ENCODE peak calls at places on chromosomes 7 and 10, in five cellular contexts. C is GM12864, J is GM12878, B is uterus, X is Calu3. V is an unnamed sample.

GRCh38 chr10:31061941-31062340 is 30.3 kb upstream of the ZNF438 start:
- DNase-seq in C (no peak), J (no peak), B (no peak), X (no peak), V (no peak)

GRCh38 chr10:25398680-25399079 is 223.9 kb downstream of the GPR158 start:
- DNase-seq in C (no peak), J (no peak), B (no peak), X (no peak), V (no peak)

GRCh38 chr10:70323697-70324340 is 40.0 kb upstream of the NPFFR1 start:
- DNase-seq in C (no peak), J (no peak), B (no peak), X (no peak), V (no peak)

GRCh38 chr7:96952974-96953391 is 52.4 kb upstream of the DLX6 start:
- DNase-seq in C (no peak), J (no peak), B (no peak), X (no peak), V (no peak)

GRCh38 chr10:73655990-73656298 is at the start of gene SYNPO2L:
- DNase-seq in C (no peak), J (no peak), B (no peak), X (no peak), V (no peak)

GRCh38 chr10:67115972-67116371 is 190.1 kb downstream of the LRRTM3 start:
- DNase-seq in C (no peak), J (no peak), B (no peak), X (peak), V (no peak)

GRCh38 chr7:92608380-92609322 is 18.5 kb upstream of the FAM133B start:
- DNase-seq in C (no peak), J (no peak), B (peak), X (no peak), V (no peak)

GRCh38 chr7:133645870-133646492 is 393.1 kb downstream of the EXOC4 start:
- DNase-seq in C (no peak), J (no peak), B (no peak), X (no peak), V (peak)

GRCh38 chr7:55019691-55020480 is 1.1 kb downstream of the EGFR start:
- DNase-seq in C (no peak), J (no peak), B (peak), X (peak), V (no peak)

GRCh38 chr10:124298891-124299290 is 119.8 kb downstream of the OAT start:
- DNase-seq in C (no peak), J (no peak), B (no peak), X (no peak), V (no peak)

GRCh38 chr7:51256244-51256781 is 60.3 kb downstream of the COBL start:
- DNase-seq in C (no peak), J (no peak), B (no peak), X (peak), V (no peak)

GRCh38 chr7:46534593-46535271 is 613.7 kb upstream of the IGFBP3 start:
- DNase-seq in C (no peak), J (no peak), B (no peak), X (no peak), V (no peak)

GRCh38 chr7:151586531-151587270 is 67.0 kb upstream of the RHEB start:
- DNase-seq in C (no peak), J (no peak), B (no peak), X (no peak), V (no peak)

GRCh38 chr10:113007343-113007771 is 57.3 kb downstream of the TCF7L2 start:
- DNase-seq in C (no peak), J (no peak), B (no peak), X (no peak), V (no peak)

GRCh38 chr7:80770061-80770460 is 131.6 kb downstream of the CD36 start:
- DNase-seq in C (no peak), J (no peak), B (no peak), X (no peak), V (peak)

GRCh38 chr7:134789967-134790685 is 10.7 kb downstream of the CALD1 start:
- DNase-seq in C (no peak), J (no peak), B (peak), X (no peak), V (no peak)

GRCh38 chr10:72334832-72335393 is 19.8 kb downstream of the DNAJB12 start:
- DNase-seq in C (peak), J (peak), B (peak), X (peak), V (no peak)

GRCh38 chr7:106770191-106770590 is 94.9 kb upstream of the PIK3CG start:
- DNase-seq in C (no peak), J (no peak), B (no peak), X (no peak), V (no peak)

GRCh38 chr10:114103286-114103685 is 59.6 kb downstream of the ADRB1 start:
- DNase-seq in C (no peak), J (peak), B (no peak), X (no peak), V (peak)

GRCh38 chr7:128121731-128122576 is 90.7 kb upstream of the LRRC4 start:
- DNase-seq in C (no peak), J (no peak), B (no peak), X (no peak), V (no peak)

GRCh38 chr7:158614695-158615094 is 27.1 kb upstream of the PTPRN2 start:
- DNase-seq in C (no peak), J (no peak), B (no peak), X (no peak), V (no peak)

GRCh38 chr7:29748286-29749099 is 57.8 kb upstream of the WIPF3 start:
- DNase-seq in C (no peak), J (no peak), B (no peak), X (peak), V (peak)

GRCh38 chr10:42979730-42980467 is 97.0 kb upstream of the RET start:
- DNase-seq in C (no peak), J (no peak), B (peak), X (no peak), V (no peak)

GRCh38 chr7:148835854-148836253 is 48.2 kb downstream of the EZH2 start:
- DNase-seq in C (no peak), J (no peak), B (no peak), X (no peak), V (no peak)

GRCh38 chr7:53059591-53059990 is 24.2 kb downstream of the POM121L12 start:
- DNase-seq in C (no peak), J (no peak), B (no peak), X (no peak), V (no peak)

GRCh38 chr7:147937428-147937827 is 653.1 kb upstream of the C7orf33 start:
- DNase-seq in C (no peak), J (no peak), B (no peak), X (no peak), V (no peak)

GRCh38 chr7:135758531-135758932 is 9.9 kb upstream of the FAM180A start:
- DNase-seq in C (no peak), J (no peak), B (no peak), X (no peak), V (no peak)

DNA sequence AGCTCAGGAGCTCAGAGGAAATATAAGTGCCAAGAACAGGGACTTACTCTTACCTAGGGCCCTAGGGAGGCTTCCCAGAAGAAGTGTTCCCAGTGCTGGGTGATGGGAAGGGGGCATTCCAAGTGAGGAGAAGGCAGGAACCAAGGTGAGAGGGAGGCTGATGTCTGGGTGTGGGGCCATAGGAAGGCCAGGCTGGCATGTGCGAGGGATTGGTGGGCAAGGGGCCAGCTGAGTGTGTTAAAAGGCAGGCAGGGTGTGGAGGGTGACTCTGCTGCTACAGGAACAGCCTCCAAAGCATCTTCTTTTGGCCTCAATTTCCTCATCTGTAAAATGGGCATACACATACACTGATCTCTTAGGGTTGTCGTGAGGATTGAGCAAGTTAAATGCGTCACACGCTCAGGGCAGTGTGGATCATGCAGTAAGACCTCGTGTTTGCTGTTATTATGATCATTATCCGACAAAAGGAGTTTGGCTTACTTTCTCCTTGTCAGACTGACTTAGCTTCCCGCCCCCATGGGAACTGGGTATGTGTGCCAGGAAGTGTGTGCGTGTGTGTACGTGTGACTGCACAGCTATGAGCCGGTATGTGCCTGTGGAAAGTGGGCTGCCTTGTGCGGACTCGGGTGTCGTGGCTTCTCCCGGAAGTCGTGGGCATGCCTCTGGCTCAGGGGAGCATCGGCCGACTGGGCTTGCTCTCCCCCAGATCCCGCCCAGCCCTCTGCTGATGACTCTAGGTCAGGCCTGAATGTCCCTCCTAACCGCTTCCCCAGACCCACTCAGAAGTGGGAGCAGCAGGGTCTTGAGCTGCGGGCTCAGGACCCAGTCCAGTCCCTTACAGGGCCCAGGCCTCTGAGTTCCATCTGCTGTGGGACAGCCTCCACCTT is 59.6 kb downstream of the NEURL1 start:
- DNase-seq in C (no peak), J (no peak), B (peak), X (no peak), V (no peak)
- TF ChIP-seq CTCF in C (no peak), J (no peak), B (no peak), X (no peak), V (no peak)

GRCh38 chr10:111756541-111757061 is 427.0 kb downstream of the GPAM start:
- DNase-seq in C (peak), J (no peak), B (peak), X (peak), V (peak)

GRCh38 chr10:111758593-111758992 is 425.0 kb downstream of the GPAM start:
- DNase-seq in C (no peak), J (no peak), B (no peak), X (no peak), V (no peak)

GRCh38 chr10:111765216-111765615 is 418.3 kb downstream of the GPAM start:
- DNase-seq in C (no peak), J (no peak), B (no peak), X (no peak), V (no peak)

GRCh38 chr10:111766464-111766863 is 417.1 kb downstream of the GPAM start:
- DNase-seq in C (no peak), J (no peak), B (no peak), X (no peak), V (no peak)

DNA sequence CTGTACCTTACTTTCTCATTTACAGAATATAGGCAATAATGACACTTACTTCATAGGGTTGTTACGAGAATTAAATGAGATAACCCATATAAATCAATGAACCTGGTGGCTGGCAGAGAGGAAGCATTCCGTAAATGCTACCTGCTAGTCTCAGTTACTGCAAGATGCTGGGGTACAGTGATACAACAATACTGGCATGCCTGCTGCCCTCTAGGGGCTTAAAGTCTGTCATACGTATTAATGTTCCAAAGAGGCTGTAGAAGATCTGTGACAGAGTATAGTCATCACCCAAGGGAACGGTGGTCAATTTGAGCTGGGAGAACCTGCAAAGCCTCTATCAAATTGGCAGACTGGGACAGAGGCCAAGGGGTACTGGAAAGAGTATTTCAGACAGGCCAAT is 421.5 kb downstream of the GPAM start:
- DNase-seq in C (no peak), J (no peak), B (no peak), X (no peak), V (no peak)
- TF ChIP-seq CTCF in C (no peak), J (no peak), B (no peak), X (no peak), V (peak)

DNA sequence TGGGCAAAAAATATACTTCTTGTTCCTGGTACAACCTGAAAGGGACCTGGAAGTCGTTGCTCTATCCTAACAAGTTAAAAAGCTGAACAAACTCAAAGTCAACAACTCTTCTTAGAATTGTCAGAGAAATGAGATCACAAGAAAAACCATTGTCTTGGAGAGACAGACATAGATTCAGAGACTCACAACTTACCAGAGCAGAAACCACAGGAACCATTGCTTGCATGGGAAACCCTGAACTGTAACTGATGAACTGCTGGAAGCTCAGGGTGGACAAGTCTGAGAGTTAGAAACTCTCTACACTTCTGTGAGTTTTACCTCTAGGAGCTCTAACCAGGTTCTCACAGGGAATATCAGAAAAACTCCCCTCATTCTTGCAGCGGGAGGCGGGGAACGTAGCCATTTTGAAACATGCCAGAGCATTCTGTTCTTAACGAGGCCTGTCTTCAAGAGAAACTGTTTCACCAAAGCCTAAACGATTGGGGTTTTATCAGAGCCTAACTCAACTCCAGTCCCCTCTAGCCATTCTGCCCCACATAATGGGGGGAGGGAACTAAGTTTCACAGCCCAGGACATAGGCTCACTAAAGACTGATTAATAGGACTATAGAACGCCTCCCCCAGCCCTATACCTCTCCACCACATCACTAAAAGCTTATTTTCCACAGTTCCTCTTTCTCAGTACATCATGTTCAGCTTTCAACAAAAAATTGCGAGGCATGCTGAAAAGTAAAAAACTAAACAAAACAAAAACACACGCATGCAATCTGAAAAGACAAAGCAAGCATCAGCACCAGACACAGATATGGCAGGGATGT is 12.0 kb upstream of the GSDME start:
- DNase-seq in C (no peak), J (no peak), B (no peak), X (no peak), V (no peak)
- TF ChIP-seq CTCF in C (no peak), J (no peak), B (no peak), X (no peak), V (no peak)

DNA sequence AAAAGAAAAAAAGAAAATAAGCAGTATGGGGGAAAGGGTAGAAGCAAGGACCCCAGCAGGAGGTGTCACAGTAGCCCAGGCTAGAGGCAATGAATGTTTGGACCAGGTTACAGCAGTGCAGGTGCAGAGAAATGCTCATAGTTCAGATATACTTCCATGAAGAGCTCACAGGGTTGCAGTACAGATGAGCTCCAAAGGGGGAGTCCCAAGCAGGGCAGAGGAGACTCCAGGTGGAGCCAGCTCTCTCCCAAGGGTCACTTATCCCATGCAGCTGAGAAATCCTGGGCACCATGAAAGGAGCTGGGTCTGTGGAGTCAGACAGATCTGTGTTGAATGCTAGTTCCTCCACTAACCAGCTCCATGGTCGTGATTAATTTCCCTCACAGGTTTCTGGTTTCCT is 174.9 kb downstream of the C7orf25 start:
- DNase-seq in C (no peak), J (no peak), B (no peak), X (no peak), V (no peak)
- TF ChIP-seq CTCF in C (no peak), J (no peak), B (no peak), X (no peak), V (no peak)

GRCh38 chr10:99881371-99881770 is 98.9 kb downstream of the ABCC2 start:
- DNase-seq in C (no peak), J (no peak), B (no peak), X (no peak), V (no peak)
- TF ChIP-seq CTCF in C (no peak), J (no peak), B (no peak), X (no peak), V (no peak)

GRCh38 chr10:130869179-130869841 is 442.2 kb downstream of the TCERG1L start:
- DNase-seq in C (no peak), J (no peak), B (no peak), X (no peak), V (no peak)
- TF ChIP-seq CTCF in C (no peak), J (no peak), B (no peak), X (no peak), V (no peak)

V was measured in LNCaP clone FGC.